ENCODE peak calls at places on chromosome 11, in nine cellular contexts. One of them, this sample, is unnamed.
A peak's percentile ranks its signal among the peaks of the same experiment; 100 is the strongest.

GRCh38 chr11:132874638-132875037 is 657.7 kb downstream of the OPCML start:
- DNase-seq in ovary: no peak
- DNase-seq in A549: peak; percentile 2
- DNase-seq in tibial nerve: no peak
- DNase-seq in upper lobe of left lung: no peak
- DNase-seq in esophagus muscularis mucosa: no peak
- DNase-seq in sigmoid colon: no peak
- DNase-seq in transverse colon: no peak
- DNase-seq in K562: no peak
- DNase-seq in this sample: no peak

GRCh38 chr11:33449798-33450197 is 192.6 kb downstream of the HIPK3 start:
- DNase-seq in ovary: no peak
- DNase-seq in A549: peak; percentile 55
- DNase-seq in tibial nerve: no peak
- DNase-seq in upper lobe of left lung: no peak
- DNase-seq in esophagus muscularis mucosa: peak; percentile 50
- DNase-seq in sigmoid colon: no peak
- DNase-seq in transverse colon: no peak
- DNase-seq in K562: no peak
- DNase-seq in this sample: no peak

GRCh38 chr11:25065711-25066110 is 568.9 kb downstream of the LUZP2 start:
- DNase-seq in ovary: no peak
- DNase-seq in A549: peak; percentile 29
- DNase-seq in tibial nerve: no peak
- DNase-seq in upper lobe of left lung: no peak
- DNase-seq in esophagus muscularis mucosa: no peak
- DNase-seq in sigmoid colon: no peak
- DNase-seq in transverse colon: no peak
- DNase-seq in K562: no peak
- DNase-seq in this sample: no peak

GRCh38 chr11:100578966-100579365 is 108.1 kb upstream of the ARHGAP42 start:
- DNase-seq in ovary: no peak
- DNase-seq in A549: no peak
- DNase-seq in tibial nerve: no peak
- DNase-seq in upper lobe of left lung: no peak
- DNase-seq in esophagus muscularis mucosa: no peak
- DNase-seq in sigmoid colon: no peak
- DNase-seq in transverse colon: no peak
- DNase-seq in K562: no peak
- DNase-seq in this sample: no peak

GRCh38 chr11:60908803-60909202 is 2.4 kb upstream of the PRPF19 start:
- DNase-seq in ovary: no peak
- DNase-seq in A549: no peak
- DNase-seq in tibial nerve: no peak
- DNase-seq in upper lobe of left lung: no peak
- DNase-seq in esophagus muscularis mucosa: no peak
- DNase-seq in sigmoid colon: no peak
- DNase-seq in transverse colon: no peak
- DNase-seq in K562: no peak
- DNase-seq in this sample: no peak

GRCh38 chr11:111922803-111923202 is 4.1 kb downstream of the C11orf52 start:
- DNase-seq in ovary: peak; percentile 53
- DNase-seq in A549: no peak
- DNase-seq in tibial nerve: no peak
- DNase-seq in upper lobe of left lung: peak; percentile 74
- DNase-seq in esophagus muscularis mucosa: peak; percentile 82
- DNase-seq in sigmoid colon: peak; percentile 87
- DNase-seq in transverse colon: no peak
- DNase-seq in K562: no peak
- DNase-seq in this sample: peak; percentile 49

GRCh38 chr11:83252941-83253340 is 33.2 kb downstream of the CCDC90B start:
- DNase-seq in ovary: no peak
- DNase-seq in A549: no peak
- DNase-seq in tibial nerve: no peak
- DNase-seq in upper lobe of left lung: no peak
- DNase-seq in esophagus muscularis mucosa: no peak
- DNase-seq in sigmoid colon: no peak
- DNase-seq in transverse colon: no peak
- DNase-seq in K562: no peak
- DNase-seq in this sample: no peak

GRCh38 chr11:15055620-15056356 is 17.6 kb upstream of the CALCB start:
- DNase-seq in ovary: no peak
- DNase-seq in A549: no peak
- DNase-seq in tibial nerve: no peak
- DNase-seq in upper lobe of left lung: no peak
- DNase-seq in esophagus muscularis mucosa: no peak
- DNase-seq in sigmoid colon: no peak
- DNase-seq in transverse colon: no peak
- DNase-seq in K562: no peak
- DNase-seq in this sample: no peak

GRCh38 chr11:70699294-70700221 is 301.2 kb downstream of the CTTN start:
- DNase-seq in ovary: no peak
- DNase-seq in A549: no peak
- DNase-seq in tibial nerve: no peak
- DNase-seq in upper lobe of left lung: no peak
- DNase-seq in esophagus muscularis mucosa: no peak
- DNase-seq in sigmoid colon: no peak
- DNase-seq in transverse colon: no peak
- DNase-seq in K562: peak; percentile 34
- DNase-seq in this sample: no peak

GRCh38 chr11:73322111-73322985 is 14.3 kb downstream of the ARHGEF17 start:
- DNase-seq in ovary: no peak
- DNase-seq in A549: no peak
- DNase-seq in tibial nerve: no peak
- DNase-seq in upper lobe of left lung: no peak
- DNase-seq in esophagus muscularis mucosa: no peak
- DNase-seq in sigmoid colon: peak; percentile 72
- DNase-seq in transverse colon: no peak
- DNase-seq in K562: no peak
- DNase-seq in this sample: no peak

GRCh38 chr11:73270089-73270854 is 1.9 kb upstream of the P2RY6 start:
- DNase-seq in ovary: no peak
- DNase-seq in A549: no peak
- DNase-seq in tibial nerve: no peak
- DNase-seq in upper lobe of left lung: no peak
- DNase-seq in esophagus muscularis mucosa: no peak
- DNase-seq in sigmoid colon: peak; percentile 53
- DNase-seq in transverse colon: no peak
- DNase-seq in K562: no peak
- DNase-seq in this sample: peak; percentile 23

GRCh38 chr11:92769125-92769524 is 200.3 kb upstream of the MTNR1B start:
- DNase-seq in ovary: no peak
- DNase-seq in A549: no peak
- DNase-seq in tibial nerve: no peak
- DNase-seq in upper lobe of left lung: no peak
- DNase-seq in esophagus muscularis mucosa: no peak
- DNase-seq in sigmoid colon: no peak
- DNase-seq in transverse colon: no peak
- DNase-seq in K562: no peak
- DNase-seq in this sample: no peak

GRCh38 chr11:92764128-92764527 is 205.3 kb upstream of the MTNR1B start:
- DNase-seq in ovary: no peak
- DNase-seq in A549: no peak
- DNase-seq in tibial nerve: no peak
- DNase-seq in upper lobe of left lung: no peak
- DNase-seq in esophagus muscularis mucosa: no peak
- DNase-seq in sigmoid colon: no peak
- DNase-seq in transverse colon: no peak
- DNase-seq in K562: no peak
- DNase-seq in this sample: no peak

GRCh38 chr11:92767416-92767815 is 202.0 kb upstream of the MTNR1B start:
- DNase-seq in ovary: no peak
- DNase-seq in A549: no peak
- DNase-seq in tibial nerve: no peak
- DNase-seq in upper lobe of left lung: no peak
- DNase-seq in esophagus muscularis mucosa: no peak
- DNase-seq in sigmoid colon: no peak
- DNase-seq in transverse colon: no peak
- DNase-seq in K562: no peak
- DNase-seq in this sample: no peak

GRCh38 chr11:92765418-92765817 is 204.0 kb upstream of the MTNR1B start:
- DNase-seq in ovary: no peak
- DNase-seq in A549: no peak
- DNase-seq in tibial nerve: no peak
- DNase-seq in upper lobe of left lung: no peak
- DNase-seq in esophagus muscularis mucosa: no peak
- DNase-seq in sigmoid colon: no peak
- DNase-seq in transverse colon: no peak
- DNase-seq in K562: no peak
- DNase-seq in this sample: no peak

DNA sequence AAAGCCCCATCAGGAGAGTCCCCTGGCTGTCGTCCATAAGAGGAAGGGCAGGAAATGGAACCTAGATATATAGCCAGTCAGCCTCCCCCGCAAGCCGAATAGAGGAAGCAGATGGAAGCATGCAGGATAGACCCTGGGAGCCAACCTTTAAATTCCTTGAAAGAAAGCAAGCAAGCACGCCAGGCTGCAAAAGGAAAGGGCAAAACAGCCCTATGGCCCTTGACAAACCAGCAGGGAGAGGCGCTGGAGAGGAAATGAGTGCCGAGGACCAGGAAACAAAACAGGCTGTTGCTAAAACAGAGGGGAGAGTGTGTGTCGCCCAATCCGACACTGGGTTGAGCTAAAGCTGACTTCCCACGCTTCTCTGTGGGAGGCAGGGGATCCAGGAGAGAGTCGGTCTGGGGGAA is 203.5 kb upstream of the MTNR1B start:
- DNase-seq in ovary: no peak
- DNase-seq in A549: no peak
- DNase-seq in tibial nerve: no peak
- DNase-seq in upper lobe of left lung: peak; percentile 21
- DNase-seq in esophagus muscularis mucosa: no peak
- DNase-seq in sigmoid colon: no peak
- DNase-seq in transverse colon: no peak
- DNase-seq in K562: no peak
- DNase-seq in this sample: no peak
- TF ChIP-seq EP300 in ovary: no peak
- TF ChIP-seq EP300 in A549: no peak
- TF ChIP-seq EP300 in tibial nerve: no peak
- TF ChIP-seq EP300 in upper lobe of left lung: no peak
- TF ChIP-seq EP300 in esophagus muscularis mucosa: no peak
- TF ChIP-seq EP300 in sigmoid colon: no peak
- TF ChIP-seq EP300 in transverse colon: no peak
- TF ChIP-seq EP300 in K562: no peak
- TF ChIP-seq EP300 in this sample: no peak

GRCh38 chr11:130520231-130520630 is 71.8 kb downstream of the ADAMTS15 start:
- DNase-seq in ovary: no peak
- DNase-seq in A549: no peak
- DNase-seq in tibial nerve: no peak
- DNase-seq in upper lobe of left lung: no peak
- DNase-seq in esophagus muscularis mucosa: peak; percentile 90
- DNase-seq in sigmoid colon: no peak
- DNase-seq in transverse colon: no peak
- DNase-seq in K562: no peak
- DNase-seq in this sample: no peak

GRCh38 chr11:130523609-130524008 is 75.2 kb downstream of the ADAMTS15 start:
- DNase-seq in ovary: no peak
- DNase-seq in A549: no peak
- DNase-seq in tibial nerve: no peak
- DNase-seq in upper lobe of left lung: no peak
- DNase-seq in esophagus muscularis mucosa: peak; percentile 91
- DNase-seq in sigmoid colon: peak; percentile 77
- DNase-seq in transverse colon: no peak
- DNase-seq in K562: no peak
- DNase-seq in this sample: no peak

GRCh38 chr11:130523166-130523565 is 74.7 kb downstream of the ADAMTS15 start:
- DNase-seq in ovary: no peak
- DNase-seq in A549: no peak
- DNase-seq in tibial nerve: no peak
- DNase-seq in upper lobe of left lung: no peak
- DNase-seq in esophagus muscularis mucosa: peak; percentile 85
- DNase-seq in sigmoid colon: no peak
- DNase-seq in transverse colon: no peak
- DNase-seq in K562: no peak
- DNase-seq in this sample: no peak

GRCh38 chr11:130524132-130524790 is 75.8 kb downstream of the ADAMTS15 start:
- DNase-seq in ovary: no peak
- DNase-seq in A549: no peak
- DNase-seq in tibial nerve: no peak
- DNase-seq in upper lobe of left lung: no peak
- DNase-seq in esophagus muscularis mucosa: no peak
- DNase-seq in sigmoid colon: no peak
- DNase-seq in transverse colon: no peak
- DNase-seq in K562: no peak
- DNase-seq in this sample: no peak

GRCh38 chr11:130522284-130522961 is 74.0 kb downstream of the ADAMTS15 start:
- DNase-seq in ovary: peak; percentile 91
- DNase-seq in A549: peak; percentile 81
- DNase-seq in tibial nerve: peak; percentile 90
- DNase-seq in upper lobe of left lung: peak; percentile 77
- DNase-seq in esophagus muscularis mucosa: peak; percentile 96
- DNase-seq in sigmoid colon: peak; percentile 98
- DNase-seq in transverse colon: peak; percentile 76
- DNase-seq in K562: peak; percentile 75
- DNase-seq in this sample: peak; percentile 93
- H3K27ac ChIP-seq in ovary: peak overlapping the region; percentile 56
- H3K27ac ChIP-seq in A549: peak overlapping the region; percentile 78
- H3K27ac ChIP-seq in tibial nerve: peak overlapping the region; percentile 79
- H3K27ac ChIP-seq in upper lobe of left lung: peak overlapping the region; percentile 59
- H3K27ac ChIP-seq in esophagus muscularis mucosa: peak overlapping the region; percentile 76
- H3K27ac ChIP-seq in sigmoid colon: peak overlapping the region; percentile 76
- H3K27ac ChIP-seq in transverse colon: peak overlapping the region; percentile 81
- H3K27ac ChIP-seq in K562: no peak overlapping the region
- H3K27ac ChIP-seq in this sample: peak overlapping the region; percentile 57

DNA sequence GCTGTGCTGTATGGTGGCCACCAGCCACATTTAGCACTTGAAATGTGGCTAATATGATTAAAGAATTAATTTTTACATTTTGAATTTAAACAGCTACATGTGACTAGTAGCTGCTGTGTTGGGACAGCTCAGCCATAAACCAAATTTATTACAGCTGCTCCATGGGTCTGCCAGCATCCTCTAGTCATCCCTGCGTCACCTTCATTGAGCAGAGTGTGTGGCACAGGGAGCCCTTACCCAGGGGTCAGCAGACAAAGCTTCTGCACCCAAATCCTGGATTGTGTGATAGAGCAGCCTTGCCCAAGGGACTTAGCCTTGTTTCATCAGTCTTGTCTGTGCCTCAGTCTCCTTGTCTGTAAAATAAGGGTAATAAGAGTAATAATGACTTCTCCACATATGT is 19.4 kb upstream of the ACCSL start:
- DNase-seq in ovary: no peak
- DNase-seq in A549: no peak
- DNase-seq in tibial nerve: no peak
- DNase-seq in upper lobe of left lung: no peak
- DNase-seq in esophagus muscularis mucosa: peak; percentile 37
- DNase-seq in sigmoid colon: no peak
- DNase-seq in transverse colon: no peak
- DNase-seq in K562: no peak
- DNase-seq in this sample: no peak
- TF ChIP-seq EP300 in ovary: no peak
- TF ChIP-seq EP300 in A549: no peak
- TF ChIP-seq EP300 in tibial nerve: no peak
- TF ChIP-seq EP300 in upper lobe of left lung: no peak
- TF ChIP-seq EP300 in esophagus muscularis mucosa: no peak
- TF ChIP-seq EP300 in sigmoid colon: no peak
- TF ChIP-seq EP300 in transverse colon: no peak
- TF ChIP-seq EP300 in K562: no peak
- TF ChIP-seq EP300 in this sample: no peak

DNA sequence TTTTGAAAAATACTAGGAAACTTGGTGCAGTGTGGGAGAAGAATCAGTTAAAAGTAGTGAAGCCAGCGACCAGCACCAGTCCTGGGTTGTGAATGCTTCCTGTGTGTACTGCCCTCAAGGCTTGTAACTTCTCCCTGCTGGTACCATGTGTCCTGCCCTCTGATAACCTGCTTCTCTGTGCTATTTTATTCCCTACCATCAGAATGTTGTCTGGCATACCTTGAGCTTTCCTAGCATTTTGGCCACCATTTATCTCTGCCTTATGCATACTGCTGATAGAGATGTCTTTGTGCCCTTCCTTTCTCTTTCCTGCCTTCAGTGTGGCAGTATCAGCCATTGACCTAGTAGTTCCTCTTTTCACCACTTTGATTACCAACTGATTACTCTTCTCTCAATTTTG is 2.0 kb downstream of the GTF2H1 start:
- DNase-seq in ovary: no peak
- DNase-seq in A549: no peak
- DNase-seq in tibial nerve: no peak
- DNase-seq in upper lobe of left lung: no peak
- DNase-seq in esophagus muscularis mucosa: no peak
- DNase-seq in sigmoid colon: no peak
- DNase-seq in transverse colon: no peak
- DNase-seq in K562: no peak
- DNase-seq in this sample: no peak
- H3K27ac ChIP-seq in ovary: no peak overlapping the region
- H3K27ac ChIP-seq in A549: no peak overlapping the region
- H3K27ac ChIP-seq in tibial nerve: no peak overlapping the region
- H3K27ac ChIP-seq in upper lobe of left lung: no peak overlapping the region
- H3K27ac ChIP-seq in esophagus muscularis mucosa: no peak overlapping the region
- H3K27ac ChIP-seq in sigmoid colon: no peak overlapping the region
- H3K27ac ChIP-seq in transverse colon: no peak overlapping the region
- H3K27ac ChIP-seq in K562: peak overlapping the region; percentile 96
- H3K27ac ChIP-seq in this sample: no peak overlapping the region